ENCODE peak calls at places on chromosomes 12 and 14, in four cellular contexts. J is retinal pigment epithelial cell; A is stimulated activated CD4-positive, alpha-beta T cell treated with anti-CD3 and anti-CD28 coated beads, Interleukin-1b, Interleukin-23, amount 100 ng/mL, for 24 hours; T is hepatic stellate cell. V is an unnamed sample.

GRCh38 chr12:92208613-92209121 is 63.0 kb upstream of the BTG1 start:
- DNase-seq in J (peak; percentile 94), A (no peak), T (peak; percentile 16), V (peak; percentile 90)

GRCh38 chr14:67934087-67934486 is 114.5 kb downstream of the RAD51B start:
- DNase-seq in J (peak; percentile 81), A (no peak), T (peak; percentile 61), V (peak; percentile 83)

GRCh38 chr12:16384732-16385131 is 37.3 kb downstream of the MGST1 start:
- DNase-seq in J (no peak), A (no peak), T (no peak), V (no peak)

GRCh38 chr14:55120466-55121144 is 8.4 kb upstream of the LGALS3 start:
- DNase-seq in J (no peak), A (no peak), T (no peak), V (no peak)

GRCh38 chr12:100295764-100296555 is 29.0 kb downstream of the SCYL2 start:
- DNase-seq in J (no peak), A (no peak), T (peak; percentile 5), V (peak; percentile 11)

GRCh38 chr14:51006781-51007211 is 62.5 kb upstream of the PYGL start:
- DNase-seq in J (peak; percentile 69), A (no peak), T (no peak), V (no peak)

GRCh38 chr12:114671664-114672476 is 12.1 kb downstream of the TBX3 start:
- DNase-seq in J (no peak), A (no peak), T (peak; percentile 79), V (no peak)

GRCh38 chr12:9363145-9363544 is 154.9 kb upstream of the PZP start:
- DNase-seq in J (no peak), A (no peak), T (no peak), V (no peak)

GRCh38 chr12:106204312-106204711 is 43.5 kb downstream of the CKAP4 start:
- DNase-seq in J (no peak), A (no peak), T (no peak), V (no peak)

GRCh38 chr12:57895337-57896138 is 45.8 kb upstream of the ATP23 start:
- DNase-seq in J (no peak), A (no peak), T (no peak), V (no peak)

GRCh38 chr12:124849382-124849781 is 14.3 kb downstream of the SCARB1 start:
- DNase-seq in J (no peak), A (no peak), T (no peak), V (no peak)

GRCh38 chr14:34649344-34649743 is 19.4 kb upstream of the SNX6 start:
- DNase-seq in J (peak; percentile 23), A (no peak), T (peak; percentile 85), V (no peak)

GRCh38 chr14:66610154-66610563 is 102.2 kb downstream of the GPHN start:
- DNase-seq in J (no peak), A (no peak), T (peak; percentile 2), V (peak; percentile 31)

GRCh38 chr14:101109347-101109638 is 205.8 kb upstream of the RTL1 start:
- DNase-seq in J (no peak), A (no peak), T (no peak), V (no peak)

V was measured in lung microvascular endothelial cell.